ENCODE peak calls at places on chromosomes 13 and 19, in seven cellular contexts. One of them, this sample, is unnamed.
A peak's percentile ranks its signal among the peaks of the same experiment; 100 is the strongest.

GRCh38 chr13:75258159-75258782 is 223.7 kb downstream of the TBC1D4 start:
- DNase-seq in IMR-90: peak; percentile 55
- DNase-seq in T1000: no peak
- DNase-seq in AG04449: no peak
- DNase-seq in T-helper 1 cell: no peak
- DNase-seq in smooth muscle cell of the brain vasculature: peak; percentile 18
- DNase-seq in GM13977: no peak
- DNase-seq in this sample: peak; percentile 65

GRCh38 chr19:8355631-8356402 is 8.1 kb upstream of the ANGPTL4 start:
- DNase-seq in IMR-90: peak; percentile 98
- DNase-seq in T1000: peak; percentile 75
- DNase-seq in AG04449: peak; percentile 75
- DNase-seq in T-helper 1 cell: no peak
- DNase-seq in smooth muscle cell of the brain vasculature: no peak
- DNase-seq in GM13977: no peak
- DNase-seq in this sample: no peak

GRCh38 chr13:100563779-100564178 is 24.8 kb downstream of the GGACT start:
- DNase-seq in IMR-90: no peak
- DNase-seq in T1000: no peak
- DNase-seq in AG04449: no peak
- DNase-seq in T-helper 1 cell: no peak
- DNase-seq in smooth muscle cell of the brain vasculature: no peak
- DNase-seq in GM13977: no peak
- DNase-seq in this sample: no peak

GRCh38 chr19:21617740-21618339 is 112.4 kb downstream of the ZNF429 start:
- DNase-seq in IMR-90: no peak
- DNase-seq in T1000: no peak
- DNase-seq in AG04449: no peak
- DNase-seq in T-helper 1 cell: no peak
- DNase-seq in smooth muscle cell of the brain vasculature: no peak
- DNase-seq in GM13977: no peak
- DNase-seq in this sample: no peak

GRCh38 chr19:31280266-31281006 is 68.8 kb downstream of the TSHZ3 start:
- DNase-seq in IMR-90: no peak
- DNase-seq in T1000: no peak
- DNase-seq in AG04449: no peak
- DNase-seq in T-helper 1 cell: no peak
- DNase-seq in smooth muscle cell of the brain vasculature: no peak
- DNase-seq in GM13977: no peak
- DNase-seq in this sample: no peak

GRCh38 chr13:67296511-67296910 is 66.4 kb upstream of the PCDH9 start:
- DNase-seq in IMR-90: peak; percentile 23
- DNase-seq in T1000: no peak
- DNase-seq in AG04449: no peak
- DNase-seq in T-helper 1 cell: no peak
- DNase-seq in smooth muscle cell of the brain vasculature: no peak
- DNase-seq in GM13977: no peak
- DNase-seq in this sample: no peak

GRCh38 chr13:112685856-112686255 is 4.0 kb upstream of the ATP11A start:
- DNase-seq in IMR-90: no peak
- DNase-seq in T1000: no peak
- DNase-seq in AG04449: no peak
- DNase-seq in T-helper 1 cell: no peak
- DNase-seq in smooth muscle cell of the brain vasculature: no peak
- DNase-seq in GM13977: no peak
- DNase-seq in this sample: no peak

GRCh38 chr19:3712663-3713531 is 4.7 kb downstream of the TJP3 start:
- DNase-seq in IMR-90: no peak
- DNase-seq in T1000: no peak
- DNase-seq in AG04449: no peak
- DNase-seq in T-helper 1 cell: no peak
- DNase-seq in smooth muscle cell of the brain vasculature: no peak
- DNase-seq in GM13977: no peak
- DNase-seq in this sample: no peak

GRCh38 chr13:33349996-33350826 is 64.7 kb upstream of the STARD13 start:
- DNase-seq in IMR-90: peak; percentile 39
- DNase-seq in T1000: peak; percentile 11
- DNase-seq in AG04449: no peak
- DNase-seq in T-helper 1 cell: no peak
- DNase-seq in smooth muscle cell of the brain vasculature: peak; percentile 12
- DNase-seq in GM13977: no peak
- DNase-seq in this sample: peak; percentile 26

GRCh38 chr13:95970878-95971277 is 82.3 kb downstream of the UGGT2 start:
- DNase-seq in IMR-90: no peak
- DNase-seq in T1000: no peak
- DNase-seq in AG04449: no peak
- DNase-seq in T-helper 1 cell: no peak
- DNase-seq in smooth muscle cell of the brain vasculature: no peak
- DNase-seq in GM13977: no peak
- DNase-seq in this sample: peak; percentile 34

GRCh38 chr19:36771275-36772231 is 1.1 kb downstream of the ZNF850 start:
- DNase-seq in IMR-90: peak; percentile 87
- DNase-seq in T1000: peak; percentile 93
- DNase-seq in AG04449: peak; percentile 42
- DNase-seq in T-helper 1 cell: no peak
- DNase-seq in smooth muscle cell of the brain vasculature: peak; percentile 33
- DNase-seq in GM13977: peak; percentile 69
- DNase-seq in this sample: peak; percentile 95

GRCh38 chr13:94660695-94661324 is 51.5 kb downstream of the SOX21 start:
- DNase-seq in IMR-90: peak; percentile 41
- DNase-seq in T1000: no peak
- DNase-seq in AG04449: no peak
- DNase-seq in T-helper 1 cell: no peak
- DNase-seq in smooth muscle cell of the brain vasculature: no peak
- DNase-seq in GM13977: peak; percentile 9
- DNase-seq in this sample: no peak

GRCh38 chr19:48196321-48196761 is 25.9 kb downstream of the ZSWIM9 start:
- DNase-seq in IMR-90: no peak
- DNase-seq in T1000: no peak
- DNase-seq in AG04449: no peak
- DNase-seq in T-helper 1 cell: no peak
- DNase-seq in smooth muscle cell of the brain vasculature: no peak
- DNase-seq in GM13977: no peak
- DNase-seq in this sample: no peak

GRCh38 chr19:51514866-51515481 is 13.4 kb upstream of the SIGLEC12 start:
- DNase-seq in IMR-90: peak; percentile 48
- DNase-seq in T1000: no peak
- DNase-seq in AG04449: peak; percentile 1
- DNase-seq in T-helper 1 cell: no peak
- DNase-seq in smooth muscle cell of the brain vasculature: peak; percentile 15
- DNase-seq in GM13977: peak; percentile 69
- DNase-seq in this sample: peak; percentile 55

GRCh38 chr13:113058988-113059850 is 46.4 kb upstream of the F7 start:
- DNase-seq in IMR-90: no peak
- DNase-seq in T1000: no peak
- DNase-seq in AG04449: no peak
- DNase-seq in T-helper 1 cell: no peak
- DNase-seq in smooth muscle cell of the brain vasculature: no peak
- DNase-seq in GM13977: no peak
- DNase-seq in this sample: no peak

GRCh38 chr19:55986487-55986886 is at the start of gene NLRP5:
- DNase-seq in IMR-90: no peak
- DNase-seq in T1000: no peak
- DNase-seq in AG04449: no peak
- DNase-seq in T-helper 1 cell: no peak
- DNase-seq in smooth muscle cell of the brain vasculature: no peak
- DNase-seq in GM13977: no peak
- DNase-seq in this sample: no peak

GRCh38 chr13:20350380-20350763 is 118.3 kb upstream of the GJB6 start:
- DNase-seq in IMR-90: no peak
- DNase-seq in T1000: no peak
- DNase-seq in AG04449: no peak
- DNase-seq in T-helper 1 cell: no peak
- DNase-seq in smooth muscle cell of the brain vasculature: no peak
- DNase-seq in GM13977: no peak
- DNase-seq in this sample: no peak

GRCh38 chr13:27533155-27533643 is 82.8 kb upstream of the MTIF3 start:
- DNase-seq in IMR-90: peak; percentile 59
- DNase-seq in T1000: no peak
- DNase-seq in AG04449: no peak
- DNase-seq in T-helper 1 cell: peak; percentile 17
- DNase-seq in smooth muscle cell of the brain vasculature: peak; percentile 58
- DNase-seq in GM13977: peak; percentile 56
- DNase-seq in this sample: peak; percentile 75

GRCh38 chr19:5985098-5985783 is 7.3 kb upstream of the RANBP3 start:
- DNase-seq in IMR-90: peak; percentile 61
- DNase-seq in T1000: no peak
- DNase-seq in AG04449: no peak
- DNase-seq in T-helper 1 cell: no peak
- DNase-seq in smooth muscle cell of the brain vasculature: no peak
- DNase-seq in GM13977: no peak
- DNase-seq in this sample: no peak

GRCh38 chr19:50975766-50976165 is 6.4 kb upstream of the KLK6 start:
- DNase-seq in IMR-90: no peak
- DNase-seq in T1000: no peak
- DNase-seq in AG04449: no peak
- DNase-seq in T-helper 1 cell: no peak
- DNase-seq in smooth muscle cell of the brain vasculature: no peak
- DNase-seq in GM13977: no peak
- DNase-seq in this sample: peak; percentile 81

GRCh38 chr19:29724102-29724641 is 9.1 kb upstream of the C19orf12 start:
- DNase-seq in IMR-90: peak; percentile 5
- DNase-seq in T1000: no peak
- DNase-seq in AG04449: no peak
- DNase-seq in T-helper 1 cell: no peak
- DNase-seq in smooth muscle cell of the brain vasculature: no peak
- DNase-seq in GM13977: no peak
- DNase-seq in this sample: peak; percentile 61

GRCh38 chr19:48780684-48781391 is 25.5 kb downstream of the FGF21 start:
- DNase-seq in IMR-90: peak; percentile 58
- DNase-seq in T1000: peak; percentile 18
- DNase-seq in AG04449: no peak
- DNase-seq in T-helper 1 cell: no peak
- DNase-seq in smooth muscle cell of the brain vasculature: no peak
- DNase-seq in GM13977: no peak
- DNase-seq in this sample: no peak

GRCh38 chr13:113657851-113658741 is at the start of gene ATP4B:
- DNase-seq in IMR-90: no peak
- DNase-seq in T1000: no peak
- DNase-seq in AG04449: no peak
- DNase-seq in T-helper 1 cell: no peak
- DNase-seq in smooth muscle cell of the brain vasculature: no peak
- DNase-seq in GM13977: no peak
- DNase-seq in this sample: no peak

GRCh38 chr13:31200636-31200970 is 828 bp downstream of the B3GLCT start:
- DNase-seq in IMR-90: no peak
- DNase-seq in T1000: no peak
- DNase-seq in AG04449: no peak
- DNase-seq in T-helper 1 cell: no peak
- DNase-seq in smooth muscle cell of the brain vasculature: no peak
- DNase-seq in GM13977: peak; percentile 52
- DNase-seq in this sample: peak; percentile 53

GRCh38 chr13:35457258-35457657 is 19.2 kb downstream of the MAB21L1 start:
- DNase-seq in IMR-90: no peak
- DNase-seq in T1000: no peak
- DNase-seq in AG04449: no peak
- DNase-seq in T-helper 1 cell: no peak
- DNase-seq in smooth muscle cell of the brain vasculature: no peak
- DNase-seq in GM13977: no peak
- DNase-seq in this sample: no peak

GRCh38 chr13:50915562-50915961 is 6.0 kb downstream of the RNASEH2B start:
- DNase-seq in IMR-90: no peak
- DNase-seq in T1000: no peak
- DNase-seq in AG04449: no peak
- DNase-seq in T-helper 1 cell: no peak
- DNase-seq in smooth muscle cell of the brain vasculature: no peak
- DNase-seq in GM13977: no peak
- DNase-seq in this sample: peak; percentile 56

GRCh38 chr19:39411832-39412099 is 703 bp upstream of the PLEKHG2 start:
- DNase-seq in IMR-90: peak; percentile 92
- DNase-seq in T1000: peak; percentile 91
- DNase-seq in AG04449: no peak
- DNase-seq in T-helper 1 cell: peak; percentile 82
- DNase-seq in smooth muscle cell of the brain vasculature: peak; percentile 88
- DNase-seq in GM13977: peak; percentile 83
- DNase-seq in this sample: peak; percentile 91

GRCh38 chr13:73938375-73939070 is 195.7 kb downstream of the KLF12 start:
- DNase-seq in IMR-90: peak; percentile 94
- DNase-seq in T1000: no peak
- DNase-seq in AG04449: peak; percentile 82
- DNase-seq in T-helper 1 cell: no peak
- DNase-seq in smooth muscle cell of the brain vasculature: peak; percentile 56
- DNase-seq in GM13977: no peak
- DNase-seq in this sample: peak; percentile 67

GRCh38 chr13:48492123-48493075 is 40.5 kb downstream of the RCBTB2 start:
- DNase-seq in IMR-90: peak; percentile 18
- DNase-seq in T1000: no peak
- DNase-seq in AG04449: no peak
- DNase-seq in T-helper 1 cell: peak; percentile 48
- DNase-seq in smooth muscle cell of the brain vasculature: no peak
- DNase-seq in GM13977: peak; percentile 52
- DNase-seq in this sample: no peak

GRCh38 chr19:5851302-5851701 is at the start of gene FUT3:
- DNase-seq in IMR-90: no peak
- DNase-seq in T1000: no peak
- DNase-seq in AG04449: no peak
- DNase-seq in T-helper 1 cell: no peak
- DNase-seq in smooth muscle cell of the brain vasculature: no peak
- DNase-seq in GM13977: no peak
- DNase-seq in this sample: no peak

GRCh38 chr13:112796190-112796915 is 106.5 kb downstream of the ATP11A start:
- DNase-seq in IMR-90: no peak
- DNase-seq in T1000: no peak
- DNase-seq in AG04449: no peak
- DNase-seq in T-helper 1 cell: no peak
- DNase-seq in smooth muscle cell of the brain vasculature: no peak
- DNase-seq in GM13977: no peak
- DNase-seq in this sample: no peak